ENCODE peak calls at places on chromosomes 1 and 21, in five cellular contexts. V, U, W, I and A are unnamed samples.

GRCh38 chr1:23019851-23020625 is 770 bp downstream of the KDM1A start:
- DNase-seq in V (peak; percentile 32), U (peak; percentile 55), W (no peak), I (no peak), A (no peak)

GRCh38 chr1:198121058-198121829 is 35.6 kb upstream of the NEK7 start:
- DNase-seq in V (no peak), U (peak; percentile 90), W (peak; percentile 80), I (peak; percentile 35), A (peak; percentile 11)

GRCh38 chr1:202625416-202626360 is 84.6 kb downstream of the SYT2 start:
- DNase-seq in V (peak; percentile 48), U (peak; percentile 77), W (no peak), I (no peak), A (peak; percentile 26)

GRCh38 chr1:23392125-23392855 is 22.7 kb upstream of the ZNF436 start:
- DNase-seq in V (no peak), U (no peak), W (no peak), I (no peak), A (no peak)

GRCh38 chr1:162019006-162019405 is 4.7 kb downstream of the OLFML2B start:
- DNase-seq in V (no peak), U (peak; percentile 74), W (peak; percentile 59), I (peak; percentile 62), A (peak; percentile 72)

GRCh38 chr1:184483101-184483813 is 96.4 kb downstream of the C1orf21 start:
- DNase-seq in V (peak; percentile 60), U (peak; percentile 91), W (no peak), I (no peak), A (no peak)

GRCh38 chr1:7403265-7404045 is 367.6 kb upstream of the VAMP3 start:
- DNase-seq in V (peak; percentile 17), U (peak; percentile 44), W (peak; percentile 10), I (no peak), A (no peak)

GRCh38 chr1:47235280-47235679 is 3.3 kb upstream of the TAL1 start:
- DNase-seq in V (no peak), U (no peak), W (no peak), I (no peak), A (no peak)

GRCh38 chr21:45523411-45524101 is 18.7 kb downstream of the SLC19A1 start:
- DNase-seq in V (no peak), U (no peak), W (no peak), I (no peak), A (no peak)

GRCh38 chr1:205317311-205317917 is 4.1 kb downstream of the NUAK2 start:
- DNase-seq in V (peak; percentile 93), U (peak; percentile 37), W (no peak), I (no peak), A (no peak)

GRCh38 chr1:172670791-172671190 is 11.9 kb downstream of the FASLG start:
- DNase-seq in V (no peak), U (no peak), W (no peak), I (no peak), A (no peak)

GRCh38 chr1:201085902-201086735 is 26.1 kb downstream of the CACNA1S start:
- DNase-seq in V (peak; percentile 68), U (peak; percentile 64), W (no peak), I (no peak), A (no peak)

DNA sequence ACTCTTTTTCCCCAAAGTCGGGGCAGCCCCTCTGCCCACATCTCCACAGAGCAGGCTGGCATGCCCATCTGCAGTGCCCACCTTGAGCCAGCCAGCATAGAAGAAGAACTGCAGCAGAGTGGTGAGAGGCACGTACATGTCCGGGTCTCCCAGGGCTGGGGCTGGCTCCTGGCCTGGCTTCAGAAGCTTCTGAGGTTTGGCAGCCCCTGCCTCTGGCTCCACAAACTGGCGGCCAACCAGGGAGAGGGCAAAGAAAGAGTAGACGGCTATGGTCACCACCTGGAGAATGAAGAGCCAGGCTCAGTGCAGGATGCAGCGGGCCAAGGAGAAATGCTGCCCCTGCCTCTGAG is 3.0 kb downstream of the BEST4 start:
- DNase-seq in V (no peak), U (no peak), W (no peak), I (no peak), A (no peak)
- H3K4me3 ChIP-seq in V (no peak overlapping the region), U (no peak overlapping the region), W (no peak overlapping the region), I (no peak overlapping the region), A (no peak overlapping the region)

GRCh38 chr1:87869563-87869962 is 540.9 kb downstream of the LMO4 start:
- DNase-seq in V (no peak), U (peak; percentile 76), W (peak; percentile 14), I (no peak), A (no peak)
- H3K4me3 ChIP-seq in V (no peak overlapping the region), U (no peak overlapping the region), W (no peak overlapping the region), I (no peak overlapping the region), A (no peak overlapping the region)

GRCh38 chr21:26572668-26573381 is at the start of gene CYYR1:
- DNase-seq in V (no peak), U (peak; percentile 12), W (no peak), I (no peak), A (peak; percentile 8)
- H3K4me3 ChIP-seq in V (peak within 1 kb of the TSS; percentile 50), U (peak within 1 kb of the TSS; percentile 48), W (peak within 1 kb of the TSS; percentile 51), I (peak within 1 kb of the TSS; percentile 77), A (peak within 1 kb of the TSS; percentile 58)

DNA sequence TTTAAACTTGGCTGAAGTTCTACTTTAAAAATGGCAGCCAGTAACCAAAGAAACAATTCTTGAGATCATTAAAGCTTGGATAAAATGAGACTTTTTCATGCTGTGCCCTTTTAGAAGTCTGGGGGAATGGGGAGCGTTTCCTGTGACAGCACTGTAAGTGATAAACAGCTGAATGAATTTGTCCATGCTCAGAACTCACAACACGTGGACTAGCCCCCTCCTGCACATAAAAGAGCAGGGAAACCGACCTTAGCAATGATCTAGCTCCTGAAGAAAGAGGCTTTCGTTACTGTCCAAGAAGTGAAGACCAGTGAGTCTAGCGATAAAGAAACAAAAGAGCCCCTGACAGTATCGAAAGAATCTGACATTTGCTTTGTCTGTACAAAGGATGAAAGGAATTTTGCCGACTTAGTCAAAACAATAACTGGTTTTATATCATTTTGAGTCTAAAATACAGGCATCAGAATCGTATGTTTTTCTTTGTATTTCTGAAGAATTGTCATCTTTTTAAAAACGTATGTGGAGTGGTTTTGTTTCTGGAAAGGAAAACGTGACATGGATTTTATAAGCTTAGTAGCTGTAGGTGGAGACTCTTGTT is 60.8 kb downstream of the MAST2 start:
- DNase-seq in V (no peak), U (peak; percentile 50), W (no peak), I (no peak), A (peak; percentile 12)
- H3K4me3 ChIP-seq in V (no peak overlapping the region), U (peak overlapping the region; percentile 57), W (peak overlapping the region; percentile 15), I (no peak overlapping the region), A (peak overlapping the region; percentile 34)

GRCh38 chr1:154176341-154176740 is 15.6 kb downstream of the TPM3 start:
- DNase-seq in V (no peak), U (peak; percentile 87), W (peak; percentile 29), I (no peak), A (peak; percentile 43)

GRCh38 chr1:154179951-154180687 is 11.8 kb downstream of the TPM3 start:
- DNase-seq in V (no peak), U (no peak), W (no peak), I (no peak), A (no peak)

GRCh38 chr1:154178006-154178405 is 13.9 kb downstream of the TPM3 start:
- DNase-seq in V (no peak), U (peak; percentile 31), W (no peak), I (no peak), A (no peak)

GRCh38 chr1:154181944-154182341 is 10.0 kb downstream of the TPM3 start:
- DNase-seq in V (no peak), U (peak; percentile 90), W (peak; percentile 31), I (no peak), A (no peak)

DNA sequence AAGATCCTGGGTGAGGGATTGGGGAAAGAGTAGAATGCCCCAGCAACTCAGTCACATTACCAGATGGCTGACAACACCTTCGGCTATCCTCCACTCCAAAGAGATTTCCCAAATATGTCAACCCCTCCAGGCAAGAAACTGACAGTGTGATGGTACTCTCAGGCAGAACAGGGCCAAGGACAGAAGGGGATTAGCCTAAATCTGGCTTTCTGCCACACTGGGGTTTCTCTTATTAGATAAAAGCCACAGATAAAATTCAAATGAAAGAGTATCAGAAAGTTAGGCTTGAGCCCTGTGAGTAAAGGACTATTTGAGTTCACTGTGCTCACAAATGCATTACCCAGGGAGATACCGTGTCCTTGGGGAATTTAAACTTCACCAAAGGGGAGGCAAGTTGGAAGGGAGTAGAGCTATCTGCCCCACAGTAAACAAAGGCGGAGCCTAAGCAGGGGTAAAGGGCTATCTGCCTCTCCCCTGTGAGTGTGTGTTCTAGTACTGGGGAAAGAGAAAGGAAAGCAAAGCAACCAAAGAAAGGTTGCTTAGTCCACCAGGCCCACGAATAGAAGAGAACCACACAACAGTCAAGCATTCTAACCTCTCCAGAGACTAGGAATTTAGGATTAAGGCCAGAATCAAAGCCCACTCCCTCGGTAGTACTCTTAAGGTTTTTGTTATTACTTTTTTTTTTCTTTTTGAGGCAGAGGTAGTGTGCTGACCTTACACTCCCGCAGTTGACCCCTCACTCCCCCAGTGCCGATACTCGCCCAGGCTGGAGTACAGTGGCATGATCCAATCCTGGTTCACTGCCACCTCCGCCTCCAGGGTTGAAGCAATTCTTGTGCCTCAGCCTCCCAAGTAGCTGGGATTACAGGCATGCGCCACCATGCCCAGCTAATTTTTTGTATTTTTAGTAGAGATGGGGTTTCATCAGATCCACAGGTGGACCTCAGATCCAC is 12.8 kb downstream of the TPM3 start:
- DNase-seq in V (no peak), U (no peak), W (no peak), I (no peak), A (no peak)
- H3K4me3 ChIP-seq in V (no peak overlapping the region), U (no peak overlapping the region), W (no peak overlapping the region), I (peak overlapping the region; percentile 12), A (no peak overlapping the region)

DNA sequence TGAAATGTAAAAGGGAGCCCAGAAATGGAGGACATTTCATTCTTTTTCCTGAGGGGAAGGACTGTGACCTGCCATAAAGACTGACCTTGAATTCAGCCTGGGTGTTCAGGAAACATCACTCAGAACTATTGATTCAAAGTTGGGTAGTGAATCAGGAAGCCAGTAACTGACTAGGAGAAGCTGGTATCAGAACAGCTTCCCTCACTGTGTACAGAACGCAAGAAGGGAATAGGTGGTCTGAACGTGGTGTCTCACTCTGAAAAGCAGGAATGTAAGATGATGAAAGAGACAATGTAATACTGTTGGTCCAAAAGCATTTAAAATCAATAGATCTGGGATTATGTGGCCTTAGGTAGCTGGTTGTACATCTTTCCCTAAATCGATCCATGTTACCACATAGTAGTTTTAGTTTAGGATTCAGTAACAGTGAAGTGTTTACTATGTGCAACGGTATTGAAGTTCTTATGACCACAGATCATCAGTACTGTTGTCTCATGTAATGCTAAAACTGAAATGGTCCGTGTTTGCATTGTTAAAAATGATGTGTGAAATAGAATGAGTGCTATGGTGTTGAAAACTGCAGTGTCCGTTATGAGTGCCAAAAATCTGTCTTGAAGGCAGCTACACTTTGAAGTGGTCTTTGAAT is 2.9 kb downstream of the RGS2 start:
- DNase-seq in V (no peak), U (no peak), W (no peak), I (no peak), A (no peak)
- H3K4me3 ChIP-seq in V (no peak overlapping the region), U (peak overlapping the region; percentile 14), W (no peak overlapping the region), I (no peak overlapping the region), A (no peak overlapping the region)

GRCh38 chr1:55586771-55587170 is 371.6 kb upstream of the USP24 start:
- DNase-seq in V (no peak), U (no peak), W (no peak), I (no peak), A (no peak)

GRCh38 chr1:55588300-55588699 is 373.1 kb upstream of the USP24 start:
- DNase-seq in V (no peak), U (no peak), W (no peak), I (no peak), A (no peak)

GRCh38 chr1:55584521-55585401 is 369.6 kb upstream of the USP24 start:
- DNase-seq in V (no peak), U (peak; percentile 58), W (no peak), I (no peak), A (peak; percentile 63)

GRCh38 chr1:55582078-55582477 is 366.9 kb upstream of the USP24 start:
- DNase-seq in V (no peak), U (no peak), W (no peak), I (no peak), A (no peak)

GRCh38 chr1:55585402-55585792 is 370.2 kb upstream of the USP24 start:
- DNase-seq in V (no peak), U (no peak), W (no peak), I (no peak), A (no peak)
- H3K4me3 ChIP-seq in V (no peak overlapping the region), U (no peak overlapping the region), W (no peak overlapping the region), I (no peak overlapping the region), A (no peak overlapping the region)